ENCODE peak calls at places on chromosomes 5 and 9, in six cellular contexts. One of them, this sample, is unnamed.

GRCh38 chr9:6413365-6414263 is 615 bp downstream of the UHRF2 start:
- DNase-seq in GM23338: peak; percentile 61
- DNase-seq in fibroblast of lung: no peak
- DNase-seq in psoas muscle: peak; percentile 49
- DNase-seq in cardiac fibroblast: peak; percentile 21
- DNase-seq in A549: no peak
- DNase-seq in this sample: no peak

GRCh38 chr5:2746642-2747041 is 4.8 kb downstream of the IRX2 start:
- DNase-seq in GM23338: peak; percentile 26
- DNase-seq in fibroblast of lung: peak; percentile 76
- DNase-seq in psoas muscle: no peak
- DNase-seq in cardiac fibroblast: no peak
- DNase-seq in A549: no peak
- DNase-seq in this sample: no peak

GRCh38 chr5:23316060-23316591 is 191.3 kb upstream of the PRDM9 start:
- DNase-seq in GM23338: peak; percentile 24
- DNase-seq in fibroblast of lung: no peak
- DNase-seq in psoas muscle: no peak
- DNase-seq in cardiac fibroblast: no peak
- DNase-seq in A549: no peak
- DNase-seq in this sample: no peak

GRCh38 chr5:177133845-177134652 is 476 bp downstream of the NSD1 start:
- DNase-seq in GM23338: peak; percentile 81
- DNase-seq in fibroblast of lung: peak; percentile 57
- DNase-seq in psoas muscle: peak; percentile 69
- DNase-seq in cardiac fibroblast: peak; percentile 48
- DNase-seq in A549: peak; percentile 38
- DNase-seq in this sample: no peak

GRCh38 chr9:88889386-88889785 is 101.9 kb upstream of the S1PR3 start:
- DNase-seq in GM23338: no peak
- DNase-seq in fibroblast of lung: peak; percentile 83
- DNase-seq in psoas muscle: no peak
- DNase-seq in cardiac fibroblast: peak; percentile 11
- DNase-seq in A549: no peak
- DNase-seq in this sample: no peak

GRCh38 chr5:65682148-65682547 is 39.8 kb downstream of the SGTB start:
- DNase-seq in GM23338: no peak
- DNase-seq in fibroblast of lung: no peak
- DNase-seq in psoas muscle: no peak
- DNase-seq in cardiac fibroblast: no peak
- DNase-seq in A549: no peak
- DNase-seq in this sample: no peak

GRCh38 chr9:98450486-98450885 is 195.0 kb upstream of the TBC1D2 start:
- DNase-seq in GM23338: no peak
- DNase-seq in fibroblast of lung: peak; percentile 94
- DNase-seq in psoas muscle: no peak
- DNase-seq in cardiac fibroblast: no peak
- DNase-seq in A549: no peak
- DNase-seq in this sample: no peak

GRCh38 chr9:124574944-124575343 is 67.7 kb upstream of the NR5A1 start:
- DNase-seq in GM23338: no peak
- DNase-seq in fibroblast of lung: peak; percentile 71
- DNase-seq in psoas muscle: no peak
- DNase-seq in cardiac fibroblast: no peak
- DNase-seq in A549: no peak
- DNase-seq in this sample: no peak

GRCh38 chr5:35136386-35136785 is 88.6 kb upstream of the AGXT2 start:
- DNase-seq in GM23338: no peak
- DNase-seq in fibroblast of lung: peak; percentile 84
- DNase-seq in psoas muscle: no peak
- DNase-seq in cardiac fibroblast: peak; percentile 58
- DNase-seq in A549: no peak
- DNase-seq in this sample: no peak

GRCh38 chr9:116361558-116361957 is 208.0 kb downstream of the PAPPA start:
- DNase-seq in GM23338: no peak
- DNase-seq in fibroblast of lung: no peak
- DNase-seq in psoas muscle: no peak
- DNase-seq in cardiac fibroblast: no peak
- DNase-seq in A549: no peak
- DNase-seq in this sample: no peak

GRCh38 chr5:113382736-113383135 is 52.1 kb downstream of the TSSK1B start:
- DNase-seq in GM23338: no peak
- DNase-seq in fibroblast of lung: no peak
- DNase-seq in psoas muscle: no peak
- DNase-seq in cardiac fibroblast: peak; percentile 49
- DNase-seq in A549: no peak
- DNase-seq in this sample: no peak

GRCh38 chr5:133890308-133890707 is 78.1 kb downstream of the C5orf15 start:
- DNase-seq in GM23338: no peak
- DNase-seq in fibroblast of lung: no peak
- DNase-seq in psoas muscle: peak; percentile 13
- DNase-seq in cardiac fibroblast: no peak
- DNase-seq in A549: no peak
- DNase-seq in this sample: no peak

GRCh38 chr9:92618633-92619225 is 51.2 kb downstream of the IPPK start:
- DNase-seq in GM23338: no peak
- DNase-seq in fibroblast of lung: no peak
- DNase-seq in psoas muscle: no peak
- DNase-seq in cardiac fibroblast: no peak
- DNase-seq in A549: no peak
- DNase-seq in this sample: no peak

GRCh38 chr5:180647941-180648500 is 1.4 kb downstream of the FLT4 start:
- DNase-seq in GM23338: no peak
- DNase-seq in fibroblast of lung: no peak
- DNase-seq in psoas muscle: no peak
- DNase-seq in cardiac fibroblast: no peak
- DNase-seq in A549: no peak
- DNase-seq in this sample: no peak

GRCh38 chr9:109311281-109311680 is 9.6 kb downstream of the EPB41L4B start:
- DNase-seq in GM23338: no peak
- DNase-seq in fibroblast of lung: peak; percentile 36
- DNase-seq in psoas muscle: no peak
- DNase-seq in cardiac fibroblast: no peak
- DNase-seq in A549: no peak
- DNase-seq in this sample: no peak

GRCh38 chr9:131238402-131239021 is 37.8 kb downstream of the FAM78A start:
- DNase-seq in GM23338: no peak
- DNase-seq in fibroblast of lung: peak; percentile 91
- DNase-seq in psoas muscle: peak; percentile 68
- DNase-seq in cardiac fibroblast: peak; percentile 48
- DNase-seq in A549: no peak
- DNase-seq in this sample: peak; percentile 63

GRCh38 chr5:134125195-134126015 is 10.9 kb downstream of the TCF7 start:
- DNase-seq in GM23338: no peak
- DNase-seq in fibroblast of lung: peak; percentile 95
- DNase-seq in psoas muscle: peak; percentile 75
- DNase-seq in cardiac fibroblast: peak; percentile 68
- DNase-seq in A549: no peak
- DNase-seq in this sample: peak; percentile 96

GRCh38 chr9:73577867-73578266 is 426.2 kb downstream of the ANXA1 start:
- DNase-seq in GM23338: no peak
- DNase-seq in fibroblast of lung: peak; percentile 75
- DNase-seq in psoas muscle: no peak
- DNase-seq in cardiac fibroblast: peak; percentile 44
- DNase-seq in A549: no peak
- DNase-seq in this sample: peak; percentile 62

GRCh38 chr9:88932766-88933165 is 58.5 kb upstream of the S1PR3 start:
- DNase-seq in GM23338: peak; percentile 68
- DNase-seq in fibroblast of lung: no peak
- DNase-seq in psoas muscle: no peak
- DNase-seq in cardiac fibroblast: no peak
- DNase-seq in A549: no peak
- DNase-seq in this sample: no peak

GRCh38 chr9:110797611-110798010 is 129.0 kb downstream of the MUSK start:
- DNase-seq in GM23338: no peak
- DNase-seq in fibroblast of lung: peak; percentile 80
- DNase-seq in psoas muscle: no peak
- DNase-seq in cardiac fibroblast: no peak
- DNase-seq in A549: peak; percentile 50
- DNase-seq in this sample: peak; percentile 20

GRCh38 chr5:176616520-176616919 is 6.6 kb upstream of the GPRIN1 start:
- DNase-seq in GM23338: no peak
- DNase-seq in fibroblast of lung: no peak
- DNase-seq in psoas muscle: no peak
- DNase-seq in cardiac fibroblast: no peak
- DNase-seq in A549: no peak
- DNase-seq in this sample: no peak

GRCh38 chr5:132104561-132104960 is 31.0 kb downstream of the CSF2 start:
- DNase-seq in GM23338: no peak
- DNase-seq in fibroblast of lung: peak; percentile 62
- DNase-seq in psoas muscle: no peak
- DNase-seq in cardiac fibroblast: no peak
- DNase-seq in A549: no peak
- DNase-seq in this sample: no peak

GRCh38 chr5:141714542-141715303 is 32.7 kb upstream of the ARAP3 start:
- DNase-seq in GM23338: no peak
- DNase-seq in fibroblast of lung: no peak
- DNase-seq in psoas muscle: no peak
- DNase-seq in cardiac fibroblast: no peak
- DNase-seq in A549: no peak
- DNase-seq in this sample: no peak

GRCh38 chr5:76014005-76014404 is 69.2 kb upstream of the SV2C start:
- DNase-seq in GM23338: no peak
- DNase-seq in fibroblast of lung: no peak
- DNase-seq in psoas muscle: no peak
- DNase-seq in cardiac fibroblast: no peak
- DNase-seq in A549: no peak
- DNase-seq in this sample: no peak

GRCh38 chr5:76016258-76016657 is 66.9 kb upstream of the SV2C start:
- DNase-seq in GM23338: peak; percentile 55
- DNase-seq in fibroblast of lung: no peak
- DNase-seq in psoas muscle: no peak
- DNase-seq in cardiac fibroblast: no peak
- DNase-seq in A549: no peak
- DNase-seq in this sample: no peak
- TF ChIP-seq CTCF in GM23338: peak; percentile 61
- TF ChIP-seq CTCF in fibroblast of lung: no peak
- TF ChIP-seq CTCF in psoas muscle: no peak
- TF ChIP-seq CTCF in cardiac fibroblast: no peak
- TF ChIP-seq CTCF in A549: no peak
- TF ChIP-seq CTCF in this sample: no peak

GRCh38 chr5:10566556-10567068 is 2.7 kb downstream of the ANKRD33B start:
- DNase-seq in GM23338: no peak
- DNase-seq in fibroblast of lung: no peak
- DNase-seq in psoas muscle: no peak
- DNase-seq in cardiac fibroblast: no peak
- DNase-seq in A549: no peak
- DNase-seq in this sample: no peak
- H3K4me3 ChIP-seq in GM23338: no peak overlapping the region
- H3K4me3 ChIP-seq in fibroblast of lung: peak overlapping the region; percentile 87
- H3K4me3 ChIP-seq in psoas muscle: peak overlapping the region; percentile 79
- H3K4me3 ChIP-seq in cardiac fibroblast: no peak overlapping the region
- H3K4me3 ChIP-seq in A549: peak overlapping the region; percentile 89
- H3K4me3 ChIP-seq in this sample: peak overlapping the region; percentile 81

GRCh38 chr9:86891886-86892437 is 55.3 kb downstream of the GAS1 start:
- DNase-seq in GM23338: no peak
- DNase-seq in fibroblast of lung: no peak
- DNase-seq in psoas muscle: no peak
- DNase-seq in cardiac fibroblast: no peak
- DNase-seq in A549: no peak
- DNase-seq in this sample: no peak

GRCh38 chr9:86891091-86891490 is 56.2 kb downstream of the GAS1 start:
- DNase-seq in GM23338: no peak
- DNase-seq in fibroblast of lung: no peak
- DNase-seq in psoas muscle: no peak
- DNase-seq in cardiac fibroblast: no peak
- DNase-seq in A549: no peak
- DNase-seq in this sample: no peak

GRCh38 chr9:86892576-86892975 is 54.7 kb downstream of the GAS1 start:
- DNase-seq in GM23338: no peak
- DNase-seq in fibroblast of lung: peak; percentile 39
- DNase-seq in psoas muscle: no peak
- DNase-seq in cardiac fibroblast: peak; percentile 31
- DNase-seq in A549: no peak
- DNase-seq in this sample: no peak

DNA sequence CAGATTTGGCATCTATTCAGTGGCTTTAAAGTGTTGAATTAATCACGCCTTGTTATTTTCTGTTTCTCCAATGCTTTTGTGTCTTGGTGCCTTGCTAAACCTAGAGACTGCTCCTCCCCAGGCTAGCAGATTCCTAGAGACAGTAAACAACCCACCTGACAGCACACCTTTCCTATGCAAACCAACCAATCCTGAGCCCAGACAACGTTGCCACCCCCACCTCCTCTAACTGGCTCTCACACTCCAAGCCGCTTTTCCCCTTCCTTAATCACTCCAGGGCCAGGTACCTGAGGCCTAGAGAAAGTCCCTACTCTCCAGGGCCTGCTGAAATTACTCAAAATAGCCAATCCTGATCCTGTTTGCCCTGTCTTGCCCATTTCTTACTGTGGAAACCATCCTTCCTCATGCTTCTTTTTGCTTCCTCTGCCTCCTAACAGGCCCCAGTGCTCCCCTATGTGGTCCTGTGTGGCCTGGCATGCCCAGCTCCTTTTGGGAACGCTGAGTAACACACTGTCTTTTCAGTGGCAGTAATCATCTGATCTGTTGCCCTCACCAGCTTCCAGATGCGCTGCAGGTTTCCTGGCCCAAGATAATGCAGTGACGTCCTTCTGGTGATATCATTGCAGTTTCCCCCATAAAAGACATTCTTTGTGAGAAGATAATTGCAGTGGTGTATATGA is 53.4 kb downstream of the GAS1 start:
- DNase-seq in GM23338: peak; percentile 73
- DNase-seq in fibroblast of lung: no peak
- DNase-seq in psoas muscle: no peak
- DNase-seq in cardiac fibroblast: no peak
- DNase-seq in A549: no peak
- DNase-seq in this sample: no peak
- TF ChIP-seq CTCF in GM23338: peak; percentile 51
- TF ChIP-seq CTCF in fibroblast of lung: no peak
- TF ChIP-seq CTCF in psoas muscle: no peak
- TF ChIP-seq CTCF in cardiac fibroblast: no peak
- TF ChIP-seq CTCF in A549: no peak
- TF ChIP-seq CTCF in this sample: no peak

GRCh38 chr9:19127881-19128719 is 808 bp upstream of the PLIN2 start:
- DNase-seq in GM23338: peak; percentile 64
- DNase-seq in fibroblast of lung: peak; percentile 30
- DNase-seq in psoas muscle: no peak
- DNase-seq in cardiac fibroblast: no peak
- DNase-seq in A549: no peak
- DNase-seq in this sample: no peak

GRCh38 chr9:19136129-19136528 is 8.8 kb upstream of the PLIN2 start:
- DNase-seq in GM23338: peak; percentile 28
- DNase-seq in fibroblast of lung: no peak
- DNase-seq in psoas muscle: no peak
- DNase-seq in cardiac fibroblast: no peak
- DNase-seq in A549: no peak
- DNase-seq in this sample: no peak

GRCh38 chr9:19133549-19134345 is 6.5 kb upstream of the PLIN2 start:
- DNase-seq in GM23338: no peak
- DNase-seq in fibroblast of lung: no peak
- DNase-seq in psoas muscle: no peak
- DNase-seq in cardiac fibroblast: no peak
- DNase-seq in A549: no peak
- DNase-seq in this sample: no peak

DNA sequence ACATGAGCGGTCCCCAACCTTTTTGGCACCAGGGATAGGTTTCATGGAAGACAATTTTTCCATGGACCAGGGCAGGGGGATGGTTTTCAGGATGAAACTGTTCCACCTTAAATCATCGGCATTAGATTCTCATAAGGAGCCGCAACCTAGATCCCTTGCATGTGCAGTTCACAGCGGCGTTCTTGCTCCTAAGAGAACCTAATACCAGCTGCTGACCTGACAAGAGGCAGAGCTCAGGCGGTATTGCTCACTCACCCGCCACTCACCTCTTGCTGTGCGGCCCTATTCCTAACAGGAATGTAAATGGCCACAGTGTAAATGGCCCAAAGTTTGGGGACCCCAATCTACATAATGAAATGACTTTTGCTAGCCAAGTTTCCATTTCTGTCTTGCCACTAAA is 3.1 kb upstream of the PLIN2 start:
- DNase-seq in GM23338: peak; percentile 46
- DNase-seq in fibroblast of lung: no peak
- DNase-seq in psoas muscle: no peak
- DNase-seq in cardiac fibroblast: no peak
- DNase-seq in A549: no peak
- DNase-seq in this sample: no peak
- H3K4me3 ChIP-seq in GM23338: peak overlapping the region; percentile 87
- H3K4me3 ChIP-seq in fibroblast of lung: no peak overlapping the region
- H3K4me3 ChIP-seq in psoas muscle: no peak overlapping the region
- H3K4me3 ChIP-seq in cardiac fibroblast: no peak overlapping the region
- H3K4me3 ChIP-seq in A549: no peak overlapping the region
- H3K4me3 ChIP-seq in this sample: no peak overlapping the region